ENCODE peak calls at places on chromosomes 7 and 10, in six cellular contexts. R, Y, V, W, J and F are unnamed samples.

GRCh38 chr7:26777383-26777782 is 87.0 kb downstream of the SKAP2 start:
- DNase-seq in R (no peak), Y (no peak), V (peak; percentile 17), W (no peak), J (no peak), F (no peak)

GRCh38 chr7:155808551-155809331 is 3.5 kb downstream of the SHH start:
- DNase-seq in R (no peak), Y (no peak), V (no peak), W (peak; percentile 73), J (peak; percentile 71), F (peak; percentile 75)

GRCh38 chr10:70458329-70459060 is 17.0 kb upstream of the NODAL start:
- DNase-seq in R (no peak), Y (no peak), V (peak; percentile 73), W (peak; percentile 72), J (peak; percentile 25), F (peak; percentile 42)

GRCh38 chr10:7084255-7085005 is 326.4 kb downstream of the SFMBT2 start:
- DNase-seq in R (no peak), Y (no peak), V (peak; percentile 81), W (no peak), J (no peak), F (no peak)

GRCh38 chr10:21516270-21517131 is 9.0 kb downstream of the SKIDA1 start:
- DNase-seq in R (peak; percentile 67), Y (no peak), V (peak; percentile 78), W (peak; percentile 75), J (peak; percentile 47), F (peak; percentile 72)

GRCh38 chr7:87934699-87935372 is 785 bp downstream of the ADAM22 start:
- DNase-seq in R (peak; percentile 36), Y (no peak), V (peak; percentile 27), W (peak; percentile 52), J (no peak), F (peak; percentile 35)

GRCh38 chr10:63697956-63698814 is 177.0 kb downstream of the REEP3 start:
- DNase-seq in R (peak; percentile 67), Y (no peak), V (no peak), W (no peak), J (no peak), F (no peak)

GRCh38 chr7:5065107-5065407 is 19.4 kb downstream of the RBAK start:
- DNase-seq in R (no peak), Y (no peak), V (no peak), W (no peak), J (no peak), F (no peak)

GRCh38 chr10:73884017-73884416 is 9.7 kb upstream of the CAMK2G start:
- DNase-seq in R (no peak), Y (no peak), V (no peak), W (no peak), J (no peak), F (no peak)

GRCh38 chr7:128137096-128137655 is 103.9 kb upstream of the LEP start:
- DNase-seq in R (no peak), Y (no peak), V (peak; percentile 62), W (no peak), J (no peak), F (no peak)

GRCh38 chr7:36906956-36907355 is 182.7 kb upstream of the AOAH start:
- DNase-seq in R (no peak), Y (no peak), V (no peak), W (no peak), J (no peak), F (no peak)

GRCh38 chr10:65769828-65770227 is 1156.0 kb upstream of the LRRTM3 start:
- DNase-seq in R (no peak), Y (no peak), V (no peak), W (no peak), J (no peak), F (no peak)

GRCh38 chr10:131778385-131778784 is 122.4 kb upstream of the PPP2R2D start:
- DNase-seq in R (no peak), Y (no peak), V (no peak), W (no peak), J (no peak), F (no peak)

GRCh38 chr10:105615986-105616385 is 974.9 kb downstream of the SORCS3 start:
- DNase-seq in R (no peak), Y (no peak), V (no peak), W (no peak), J (no peak), F (no peak)

GRCh38 chr7:55099086-55099831 is 80.4 kb downstream of the EGFR start:
- DNase-seq in R (no peak), Y (no peak), V (peak; percentile 64), W (no peak), J (no peak), F (no peak)

GRCh38 chr7:5228066-5228465 is 38.0 kb downstream of the WIPI2 start:
- DNase-seq in R (no peak), Y (no peak), V (no peak), W (no peak), J (no peak), F (no peak)

GRCh38 chr7:27999829-28000228 is 180.8 kb downstream of the JAZF1 start:
- DNase-seq in R (no peak), Y (no peak), V (no peak), W (no peak), J (no peak), F (no peak)

GRCh38 chr7:80478683-80479082 is 33.2 kb downstream of the GNAT3 start:
- DNase-seq in R (no peak), Y (no peak), V (peak; percentile 52), W (no peak), J (no peak), F (no peak)

GRCh38 chr7:7399707-7400106 is 136.0 kb downstream of the COL28A1 start:
- DNase-seq in R (no peak), Y (no peak), V (no peak), W (no peak), J (no peak), F (no peak)

GRCh38 chr10:98246911-98247820 is 20.8 kb downstream of the LOXL4 start:
- DNase-seq in R (no peak), Y (no peak), V (peak; percentile 56), W (no peak), J (no peak), F (no peak)

GRCh38 chr7:130493275-130493868 is 1.5 kb downstream of the MEST start:
- DNase-seq in R (no peak), Y (no peak), V (peak; percentile 38), W (peak; percentile 33), J (no peak), F (no peak)

GRCh38 chr7:84139986-84140729 is 54.4 kb downstream of the SEMA3A start:
- DNase-seq in R (no peak), Y (no peak), V (peak; percentile 56), W (no peak), J (no peak), F (no peak)

GRCh38 chr10:69958232-69958902 is 94.3 kb upstream of the MACROH2A2 start:
- DNase-seq in R (peak; percentile 78), Y (no peak), V (peak; percentile 63), W (peak; percentile 66), J (peak; percentile 70), F (peak; percentile 36)

GRCh38 chr10:48455055-48455391 is 148.5 kb downstream of the MAPK8 start:
- DNase-seq in R (no peak), Y (no peak), V (no peak), W (no peak), J (no peak), F (no peak)

GRCh38 chr7:44530990-44531389 is 10.1 kb downstream of the NPC1L1 start:
- DNase-seq in R (no peak), Y (no peak), V (no peak), W (no peak), J (no peak), F (no peak)

GRCh38 chr7:148729984-148730733 is 31.5 kb downstream of the CUL1 start:
- DNase-seq in R (no peak), Y (no peak), V (peak; percentile 58), W (no peak), J (no peak), F (no peak)

GRCh38 chr10:84845628-84846261 is 517.4 kb downstream of the CCSER2 start:
- DNase-seq in R (peak; percentile 15), Y (no peak), V (no peak), W (peak; percentile 58), J (no peak), F (no peak)

GRCh38 chr10:17669185-17669872 is 25.4 kb downstream of the STAM start:
- DNase-seq in R (no peak), Y (no peak), V (no peak), W (no peak), J (no peak), F (peak; percentile 49)

GRCh38 chr7:35436452-35436851 is 182.6 kb upstream of the TBX20 start:
- DNase-seq in R (no peak), Y (no peak), V (no peak), W (no peak), J (no peak), F (no peak)

GRCh38 chr7:71131256-71131752 is 640 bp upstream of the GALNT17 start:
- DNase-seq in R (no peak), Y (no peak), V (no peak), W (peak; percentile 93), J (no peak), F (no peak)

GRCh38 chr10:11724938-11725776 is 17.0 kb upstream of the ECHDC3 start:
- DNase-seq in R (peak; percentile 90), Y (no peak), V (peak; percentile 85), W (peak; percentile 63), J (peak; percentile 58), F (no peak)

GRCh38 chr7:22653981-22654380 is 73.0 kb upstream of the IL6 start:
- DNase-seq in R (no peak), Y (no peak), V (no peak), W (no peak), J (no peak), F (no peak)
- H3K9me3 ChIP-seq in R (no peaks in the 10 kb centered on the region), Y (no peaks in the 10 kb centered on the region), V (no peaks in the 10 kb centered on the region), W (no peaks in the 10 kb centered on the region), J (no peaks in the 10 kb centered on the region), F (no peaks in the 10 kb centered on the region)

GRCh38 chr10:101467286-101467770 is 113.4 kb downstream of the BTRC start:
- DNase-seq in R (peak; percentile 74), Y (no peak), V (peak; percentile 83), W (peak; percentile 89), J (peak; percentile 88), F (no peak)
- H3K4me3 ChIP-seq in R (no peak overlapping the region), Y (no peak overlapping the region), V (no peak overlapping the region), W (peak overlapping the region; percentile 29), J (no peak overlapping the region), F (no peak overlapping the region)

DNA sequence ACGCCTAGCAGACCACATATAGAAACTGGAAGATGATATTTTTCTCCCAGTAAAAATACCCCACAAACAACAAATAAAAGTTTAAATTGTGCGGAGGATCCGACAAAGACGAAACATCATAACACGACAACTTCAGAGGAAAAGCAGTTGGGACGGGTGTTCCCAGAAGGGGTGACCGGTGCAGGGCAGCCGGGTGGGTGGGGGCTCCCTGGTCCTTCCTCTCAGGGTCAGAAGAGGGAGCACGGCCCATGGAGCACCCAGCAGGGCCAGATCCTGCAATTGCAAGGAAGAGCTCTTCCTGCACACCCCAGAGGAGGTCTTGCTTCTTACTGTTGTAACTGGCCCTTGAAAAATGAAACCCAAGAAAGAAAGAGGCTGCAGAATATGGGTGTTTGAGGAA is 608.5 kb upstream of the MKI67 start:
- DNase-seq in R (no peak), Y (no peak), V (no peak), W (no peak), J (no peak), F (no peak)
- H3K9me3 ChIP-seq in R (no peaks in the 10 kb centered on the region), Y (no peaks in the 10 kb centered on the region), V (no peaks in the 10 kb centered on the region), W (no peaks in the 10 kb centered on the region), J (no peaks in the 10 kb centered on the region), F (no peaks in the 10 kb centered on the region)

GRCh38 chr10:123309740-123310139 is 155.5 kb downstream of the BUB3 start:
- DNase-seq in R (no peak), Y (no peak), V (peak; percentile 21), W (no peak), J (no peak), F (no peak)
- H3K4me3 ChIP-seq in R (no peak overlapping the region), Y (no peak overlapping the region), V (no peak overlapping the region), W (no peak overlapping the region), J (no peak overlapping the region), F (no peak overlapping the region)

GRCh38 chr10:1544209-1544673 is 193.1 kb downstream of the ADARB2 start:
- DNase-seq in R (no peak), Y (no peak), V (no peak), W (no peak), J (no peak), F (no peak)
- H3K9me3 ChIP-seq in R (no peaks in the 10 kb centered on the region), Y (no peaks in the 10 kb centered on the region), V (no peaks in the 10 kb centered on the region), W (no peaks in the 10 kb centered on the region), J (no peaks in the 10 kb centered on the region), F (no peaks in the 10 kb centered on the region)